ENCODE peak calls at places on chromosomes 13 and 19, in eight cellular contexts. One of them, this sample, is unnamed. For H3K27me3, the result is how much of the 10 kb centered on the place peaks cover.

GRCh38 chr13:39451860-39452301 is 151.1 kb downstream of the LHFPL6 start:
- DNase-seq in PC-3: no peak
- DNase-seq in HCT116: no peak
- DNase-seq in IMR-90: peak
- DNase-seq in breast epithelium: no peak
- DNase-seq in heart left ventricle: peak
- DNase-seq in upper lobe of left lung: peak
- DNase-seq in Caco-2: no peak
- DNase-seq in this sample: no peak

GRCh38 chr13:112132142-112132541 is 65.2 kb downstream of the SOX1 start:
- DNase-seq in PC-3: no peak
- DNase-seq in HCT116: no peak
- DNase-seq in IMR-90: no peak
- DNase-seq in breast epithelium: peak
- DNase-seq in heart left ventricle: no peak
- DNase-seq in upper lobe of left lung: no peak
- DNase-seq in Caco-2: no peak
- DNase-seq in this sample: no peak

GRCh38 chr13:110393761-110394160 is 86.7 kb downstream of the COL4A2 start:
- DNase-seq in PC-3: no peak
- DNase-seq in HCT116: no peak
- DNase-seq in IMR-90: no peak
- DNase-seq in breast epithelium: no peak
- DNase-seq in heart left ventricle: no peak
- DNase-seq in upper lobe of left lung: no peak
- DNase-seq in Caco-2: no peak
- DNase-seq in this sample: no peak

GRCh38 chr13:65461590-65461989 is 1768.5 kb downstream of the PCDH9 start:
- DNase-seq in PC-3: no peak
- DNase-seq in HCT116: no peak
- DNase-seq in IMR-90: peak
- DNase-seq in breast epithelium: no peak
- DNase-seq in heart left ventricle: no peak
- DNase-seq in upper lobe of left lung: no peak
- DNase-seq in Caco-2: no peak
- DNase-seq in this sample: peak

GRCh38 chr19:41189425-41190065 is 3.5 kb upstream of the CYP2S1 start:
- DNase-seq in PC-3: peak
- DNase-seq in HCT116: no peak
- DNase-seq in IMR-90: no peak
- DNase-seq in breast epithelium: no peak
- DNase-seq in heart left ventricle: no peak
- DNase-seq in upper lobe of left lung: no peak
- DNase-seq in Caco-2: no peak
- DNase-seq in this sample: no peak

GRCh38 chr19:6325614-6326013 is 7.8 kb downstream of the ACER1 start:
- DNase-seq in PC-3: no peak
- DNase-seq in HCT116: no peak
- DNase-seq in IMR-90: no peak
- DNase-seq in breast epithelium: no peak
- DNase-seq in heart left ventricle: no peak
- DNase-seq in upper lobe of left lung: no peak
- DNase-seq in Caco-2: no peak
- DNase-seq in this sample: no peak

GRCh38 chr19:15284896-15285295 is 47.4 kb downstream of the BRD4 start:
- DNase-seq in PC-3: no peak
- DNase-seq in HCT116: no peak
- DNase-seq in IMR-90: no peak
- DNase-seq in breast epithelium: no peak
- DNase-seq in heart left ventricle: no peak
- DNase-seq in upper lobe of left lung: no peak
- DNase-seq in Caco-2: no peak
- DNase-seq in this sample: no peak

GRCh38 chr13:33292712-33293111 is 7.2 kb upstream of the STARD13 start:
- DNase-seq in PC-3: no peak
- DNase-seq in HCT116: no peak
- DNase-seq in IMR-90: no peak
- DNase-seq in breast epithelium: no peak
- DNase-seq in heart left ventricle: no peak
- DNase-seq in upper lobe of left lung: no peak
- DNase-seq in Caco-2: no peak
- DNase-seq in this sample: no peak

GRCh38 chr13:112341446-112341845 is 34.7 kb upstream of the SPACA7 start:
- DNase-seq in PC-3: no peak
- DNase-seq in HCT116: no peak
- DNase-seq in IMR-90: no peak
- DNase-seq in breast epithelium: no peak
- DNase-seq in heart left ventricle: no peak
- DNase-seq in upper lobe of left lung: no peak
- DNase-seq in Caco-2: no peak
- DNase-seq in this sample: no peak

GRCh38 chr13:100490692-100491091 is 97.9 kb downstream of the GGACT start:
- DNase-seq in PC-3: no peak
- DNase-seq in HCT116: peak
- DNase-seq in IMR-90: no peak
- DNase-seq in breast epithelium: no peak
- DNase-seq in heart left ventricle: no peak
- DNase-seq in upper lobe of left lung: peak
- DNase-seq in Caco-2: no peak
- DNase-seq in this sample: no peak

GRCh38 chr19:30708416-30708815 is 336.2 kb downstream of the ZNF536 start:
- DNase-seq in PC-3: no peak
- DNase-seq in HCT116: no peak
- DNase-seq in IMR-90: no peak
- DNase-seq in breast epithelium: no peak
- DNase-seq in heart left ventricle: no peak
- DNase-seq in upper lobe of left lung: no peak
- DNase-seq in Caco-2: no peak
- DNase-seq in this sample: no peak

GRCh38 chr13:24725379-24725778 is 38.6 kb upstream of the RNF17 start:
- DNase-seq in PC-3: no peak
- DNase-seq in HCT116: no peak
- DNase-seq in IMR-90: no peak
- DNase-seq in breast epithelium: no peak
- DNase-seq in heart left ventricle: no peak
- DNase-seq in upper lobe of left lung: no peak
- DNase-seq in Caco-2: no peak
- DNase-seq in this sample: no peak

GRCh38 chr19:3359850-3360493 is 6.4 kb upstream of the NFIC start:
- DNase-seq in PC-3: no peak
- DNase-seq in HCT116: no peak
- DNase-seq in IMR-90: no peak
- DNase-seq in breast epithelium: no peak
- DNase-seq in heart left ventricle: no peak
- DNase-seq in upper lobe of left lung: no peak
- DNase-seq in Caco-2: no peak
- DNase-seq in this sample: no peak

GRCh38 chr13:41050041-41050440 is 11.3 kb upstream of the WBP4 start:
- DNase-seq in PC-3: no peak
- DNase-seq in HCT116: no peak
- DNase-seq in IMR-90: no peak
- DNase-seq in breast epithelium: no peak
- DNase-seq in heart left ventricle: no peak
- DNase-seq in upper lobe of left lung: no peak
- DNase-seq in Caco-2: no peak
- DNase-seq in this sample: no peak

GRCh38 chr19:58519087-58519354 is 589 bp downstream of the ZBTB45 start:
- DNase-seq in PC-3: peak
- DNase-seq in HCT116: no peak
- DNase-seq in IMR-90: peak
- DNase-seq in breast epithelium: peak
- DNase-seq in heart left ventricle: peak
- DNase-seq in upper lobe of left lung: peak
- DNase-seq in Caco-2: peak
- DNase-seq in this sample: no peak

GRCh38 chr13:44710576-44710975 is 134.4 kb upstream of the TSC22D1 start:
- DNase-seq in PC-3: peak
- DNase-seq in HCT116: peak
- DNase-seq in IMR-90: peak
- DNase-seq in breast epithelium: no peak
- DNase-seq in heart left ventricle: no peak
- DNase-seq in upper lobe of left lung: no peak
- DNase-seq in Caco-2: no peak
- DNase-seq in this sample: peak

GRCh38 chr19:44113784-44114390 is 688 bp downstream of the ZNF225 start:
- DNase-seq in PC-3: no peak
- DNase-seq in HCT116: no peak
- DNase-seq in IMR-90: peak
- DNase-seq in breast epithelium: no peak
- DNase-seq in heart left ventricle: no peak
- DNase-seq in upper lobe of left lung: no peak
- DNase-seq in Caco-2: no peak
- DNase-seq in this sample: no peak

GRCh38 chr13:37074703-37075102 is 15.2 kb upstream of the SUPT20H start:
- DNase-seq in PC-3: peak
- DNase-seq in HCT116: peak
- DNase-seq in IMR-90: peak
- DNase-seq in breast epithelium: no peak
- DNase-seq in heart left ventricle: no peak
- DNase-seq in upper lobe of left lung: no peak
- DNase-seq in Caco-2: no peak
- DNase-seq in this sample: no peak

GRCh38 chr19:42410371-42410770 is 16.8 kb downstream of the LIPE start:
- DNase-seq in PC-3: no peak
- DNase-seq in HCT116: no peak
- DNase-seq in IMR-90: no peak
- DNase-seq in breast epithelium: no peak
- DNase-seq in heart left ventricle: no peak
- DNase-seq in upper lobe of left lung: no peak
- DNase-seq in Caco-2: no peak
- DNase-seq in this sample: no peak

GRCh38 chr19:42409477-42409876 is 17.7 kb downstream of the LIPE start:
- DNase-seq in PC-3: no peak
- DNase-seq in HCT116: no peak
- DNase-seq in IMR-90: no peak
- DNase-seq in breast epithelium: no peak
- DNase-seq in heart left ventricle: peak
- DNase-seq in upper lobe of left lung: no peak
- DNase-seq in Caco-2: no peak
- DNase-seq in this sample: no peak

GRCh38 chr19:42406111-42406510 is 16.0 kb upstream of the CNFN start:
- DNase-seq in PC-3: no peak
- DNase-seq in HCT116: no peak
- DNase-seq in IMR-90: no peak
- DNase-seq in breast epithelium: no peak
- DNase-seq in heart left ventricle: no peak
- DNase-seq in upper lobe of left lung: no peak
- DNase-seq in Caco-2: no peak
- DNase-seq in this sample: no peak

GRCh38 chr19:42407085-42407815 is 17.2 kb upstream of the CNFN start:
- DNase-seq in PC-3: no peak
- DNase-seq in HCT116: no peak
- DNase-seq in IMR-90: no peak
- DNase-seq in breast epithelium: no peak
- DNase-seq in heart left ventricle: no peak
- DNase-seq in upper lobe of left lung: no peak
- DNase-seq in Caco-2: no peak
- DNase-seq in this sample: no peak

GRCh38 chr19:42407816-42408175 is 17.7 kb upstream of the CNFN start:
- DNase-seq in PC-3: no peak
- DNase-seq in HCT116: no peak
- DNase-seq in IMR-90: no peak
- DNase-seq in breast epithelium: no peak
- DNase-seq in heart left ventricle: no peak
- DNase-seq in upper lobe of left lung: no peak
- DNase-seq in Caco-2: no peak
- DNase-seq in this sample: no peak
- H3K27me3 ChIP-seq in PC-3: under half
- H3K27me3 ChIP-seq in HCT116: under half
- H3K27me3 ChIP-seq in IMR-90: under half
- H3K27me3 ChIP-seq in breast epithelium: under half
- H3K27me3 ChIP-seq in heart left ventricle: under half
- H3K27me3 ChIP-seq in upper lobe of left lung: under half
- H3K27me3 ChIP-seq in Caco-2: under half
- H3K27me3 ChIP-seq in this sample: under half

DNA sequence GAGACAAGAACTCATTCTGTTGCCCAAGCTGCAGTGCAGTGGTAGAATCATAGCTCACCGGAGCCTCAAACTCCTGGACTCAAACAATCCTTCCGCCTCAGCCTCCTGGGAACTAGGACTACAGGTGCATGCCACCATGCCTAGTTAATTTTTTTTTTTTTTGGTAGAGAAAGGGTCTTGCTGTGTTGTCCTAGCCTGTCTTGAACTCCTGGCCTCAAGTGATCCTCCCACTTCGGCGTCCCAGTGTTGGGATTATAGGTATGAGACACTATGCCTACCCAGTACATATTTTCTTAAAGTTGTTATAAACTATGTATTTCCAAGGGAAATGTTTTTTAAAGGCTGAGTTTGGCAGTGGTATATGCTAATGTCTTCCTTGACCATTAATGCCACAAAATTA is 412.6 kb downstream of the KLF12 start:
- DNase-seq in PC-3: no peak
- DNase-seq in HCT116: no peak
- DNase-seq in IMR-90: no peak
- DNase-seq in breast epithelium: no peak
- DNase-seq in heart left ventricle: no peak
- DNase-seq in upper lobe of left lung: no peak
- DNase-seq in Caco-2: no peak
- DNase-seq in this sample: no peak
- TF ChIP-seq CTCF in PC-3: no peak
- TF ChIP-seq CTCF in HCT116: no peak
- TF ChIP-seq CTCF in IMR-90: no peak
- TF ChIP-seq CTCF in breast epithelium: no peak
- TF ChIP-seq CTCF in heart left ventricle: no peak
- TF ChIP-seq CTCF in upper lobe of left lung: no peak
- TF ChIP-seq CTCF in Caco-2: no peak
- TF ChIP-seq CTCF in this sample: no peak

DNA sequence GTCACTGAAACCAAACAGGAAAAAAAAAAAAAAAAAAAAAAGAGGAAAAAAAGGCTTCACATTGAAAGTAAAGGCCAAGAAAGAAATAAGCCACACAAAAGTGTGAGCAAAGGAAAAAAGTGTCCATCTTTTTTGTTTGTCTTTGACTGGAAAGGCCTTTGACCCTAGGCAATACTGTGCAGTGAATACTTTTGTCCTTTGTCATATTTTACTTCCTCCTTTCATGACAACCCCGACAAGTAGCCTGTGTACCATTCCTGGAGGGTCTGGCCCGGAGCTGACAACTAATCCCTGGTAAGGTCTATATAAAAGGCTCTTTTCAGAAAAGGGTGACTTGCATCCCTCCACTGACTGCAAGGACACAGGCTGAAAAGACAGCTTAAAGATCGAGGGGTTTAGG is 12.9 kb upstream of the MICU2 start:
- DNase-seq in PC-3: peak
- DNase-seq in HCT116: no peak
- DNase-seq in IMR-90: no peak
- DNase-seq in breast epithelium: no peak
- DNase-seq in heart left ventricle: no peak
- DNase-seq in upper lobe of left lung: no peak
- DNase-seq in Caco-2: peak
- DNase-seq in this sample: no peak
- H3K4me3 ChIP-seq in PC-3: no peak
- H3K4me3 ChIP-seq in HCT116: peak
- H3K4me3 ChIP-seq in IMR-90: no peak
- H3K4me3 ChIP-seq in breast epithelium: no peak
- H3K4me3 ChIP-seq in heart left ventricle: no peak
- H3K4me3 ChIP-seq in upper lobe of left lung: no peak
- H3K4me3 ChIP-seq in Caco-2: peak
- H3K4me3 ChIP-seq in this sample: no peak

DNA sequence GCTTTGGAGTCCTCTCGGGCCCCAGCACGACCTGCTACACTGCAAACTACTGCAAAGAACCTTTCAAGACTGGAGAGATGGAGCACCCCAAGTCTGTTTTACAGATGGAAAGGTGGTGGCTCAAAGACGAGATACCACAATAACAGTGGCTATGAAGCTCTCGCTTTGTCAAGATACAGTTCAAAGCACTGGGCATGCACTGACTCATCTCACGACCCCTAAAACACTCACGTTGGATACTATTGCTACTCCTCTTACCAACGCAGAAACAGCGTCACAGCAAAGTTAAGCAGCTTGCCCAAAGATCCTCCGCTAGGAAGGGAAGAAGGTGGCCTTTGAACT is 24.0 kb upstream of the LAIR1 start:
- DNase-seq in PC-3: no peak
- DNase-seq in HCT116: no peak
- DNase-seq in IMR-90: no peak
- DNase-seq in breast epithelium: no peak
- DNase-seq in heart left ventricle: no peak
- DNase-seq in upper lobe of left lung: no peak
- DNase-seq in Caco-2: no peak
- DNase-seq in this sample: no peak
- H3K27me3 ChIP-seq in PC-3: half or more
- H3K27me3 ChIP-seq in HCT116: under half
- H3K27me3 ChIP-seq in IMR-90: under half
- H3K27me3 ChIP-seq in breast epithelium: under half
- H3K27me3 ChIP-seq in heart left ventricle: under half
- H3K27me3 ChIP-seq in upper lobe of left lung: under half
- H3K27me3 ChIP-seq in Caco-2: under half
- H3K27me3 ChIP-seq in this sample: under half

This sample was measured in AG04450.